ENCODE peak calls at places on chromosomes 16 and 17, in four cellular contexts. F is HepG2, K is K562, U is H1. E is an unnamed sample.
A peak's percentile ranks its signal among the peaks of the same experiment; 100 is the strongest.

GRCh38 chr17:61364463-61364846 is 35.2 kb upstream of the TBX2 start:
- DNase-seq in K (no peak), U (no peak), F (peak; percentile 23), E (no peak)

GRCh38 chr17:39677581-39678339 is 9.5 kb downstream of the PNMT start:
- DNase-seq in F (no peak), K (no peak), U (no peak), E (no peak)

GRCh38 chr17:81516439-81516838 is 3.8 kb upstream of the ACTG1 start:
- DNase-seq in U (no peak), F (no peak), K (no peak), E (no peak)

GRCh38 chr16:31868701-31869167 is 4.9 kb upstream of the ZNF267 start:
- DNase-seq in K (peak; percentile 66), F (peak; percentile 76), U (peak; percentile 80), E (no peak)

GRCh38 chr16:2499890-2500633 is 13.7 kb upstream of the ATP6V0C start:
- DNase-seq in K (no peak), U (no peak), F (no peak), E (no peak)

GRCh38 chr16:19188406-19188805 is 20.4 kb downstream of the SYT17 start:
- DNase-seq in F (no peak), K (no peak), U (no peak), E (no peak)

GRCh38 chr16:18937390-18937789 is 11.2 kb upstream of the SMG1 start:
- DNase-seq in F (no peak), K (no peak), U (no peak), E (no peak)

GRCh38 chr17:1413281-1413791 is 13.3 kb upstream of the YWHAE start:
- DNase-seq in K (peak; percentile 25), F (peak; percentile 77), U (no peak), E (no peak)

GRCh38 chr17:75894049-75894742 is 2.6 kb downstream of the TRIM65 start:
- DNase-seq in K (no peak), U (no peak), F (peak; percentile 65), E (no peak)

GRCh38 chr16:22937169-22937568 is 123.2 kb downstream of the HS3ST2 start:
- DNase-seq in F (no peak), U (no peak), K (no peak), E (no peak)

GRCh38 chr17:34569591-34569990 is 9.8 kb upstream of the TMEM132E start:
- DNase-seq in F (no peak), K (no peak), U (no peak), E (no peak)

GRCh38 chr16:5349661-5350060 is 252.1 kb upstream of the EEF2KMT start:
- DNase-seq in F (no peak), U (no peak), K (no peak), E (no peak)

GRCh38 chr17:30567231-30568116 is 90.3 kb downstream of the GOSR1 start:
- DNase-seq in F (no peak), K (no peak), U (no peak), E (no peak)

GRCh38 chr17:69523252-69523861 is 108.9 kb downstream of the MAP2K6 start:
- DNase-seq in U (no peak), K (peak; percentile 14), F (peak; percentile 58), E (peak; percentile 55)

GRCh38 chr16:59632266-59632855 is 898.2 kb upstream of the GOT2 start:
- DNase-seq in U (no peak), F (no peak), K (no peak), E (no peak)

GRCh38 chr16:85209526-85210121 is 97.4 kb upstream of the CIBAR2 start:
- DNase-seq in K (no peak), U (no peak), F (peak; percentile 34), E (no peak)

GRCh38 chr17:15398291-15398690 is 56.9 kb upstream of the TEKT3 start:
- DNase-seq in F (no peak), K (no peak), U (no peak), E (no peak)

GRCh38 chr16:47732122-47732805 is 271.1 kb downstream of the PHKB start:
- DNase-seq in K (no peak), F (no peak), U (no peak), E (no peak)

GRCh38 chr17:55286681-55287589 is 22.2 kb downstream of the HLF start:
- DNase-seq in K (no peak), U (no peak), F (peak; percentile 100), E (no peak)

GRCh38 chr17:57519199-57519598 is 225.9 kb downstream of the CCDC182 start:
- DNase-seq in F (no peak), U (no peak), K (no peak), E (no peak)

GRCh38 chr16:21088646-21089538 is 61.8 kb downstream of the DNAH3 start:
- DNase-seq in F (no peak), K (no peak), U (no peak), E (no peak)

GRCh38 chr16:70391881-70392481 is 45.3 kb downstream of the DDX19A start:
- DNase-seq in F (no peak), U (no peak), K (no peak), E (no peak)

GRCh38 chr16:86882586-86883280 is 304.4 kb downstream of the FOXL1 start:
- DNase-seq in F (no peak), U (no peak), K (no peak), E (no peak)

GRCh38 chr17:70295732-70296131 is 126.4 kb downstream of the KCNJ2 start:
- DNase-seq in K (no peak), F (no peak), U (no peak), E (no peak)

GRCh38 chr17:913207-913606 is 66.4 kb downstream of the NXN start:
- DNase-seq in U (no peak), F (no peak), K (no peak), E (no peak)

GRCh38 chr16:3058173-3059030 is 7.0 kb upstream of the IL32 start:
- DNase-seq in F (peak; percentile 36), U (peak; percentile 83), K (peak; percentile 68), E (no peak)

GRCh38 chr17:79527286-79527685 is 83.6 kb downstream of the RBFOX3 start:
- DNase-seq in K (no peak), U (no peak), F (no peak), E (no peak)

GRCh38 chr16:57092786-57093301 is 461 bp downstream of the CPNE2 start:
- DNase-seq in F (no peak), U (peak; percentile 81), K (peak; percentile 79), E (no peak)

GRCh38 chr17:61704935-61705449 is 114.0 kb upstream of the NACA2 start:
- DNase-seq in K (no peak), F (no peak), U (no peak), E (no peak)

GRCh38 chr17:82238562-82239201 is 9.8 kb downstream of the SLC16A3 start:
- DNase-seq in U (no peak), K (peak; percentile 72), F (no peak), E (no peak)

GRCh38 chr17:82962163-82962720 is 117.2 kb upstream of the METRNL start:
- DNase-seq in K (no peak), U (no peak), F (no peak), E (no peak)

GRCh38 chr17:57965521-57966160 is 10.4 kb upstream of the CUEDC1 start:
- DNase-seq in F (no peak), K (no peak), U (peak; percentile 52), E (no peak)

GRCh38 chr17:78151514-78152008 is 5.4 kb downstream of the C17orf99 start:
- DNase-seq in U (no peak), F (peak; percentile 70), K (no peak), E (no peak)

GRCh38 chr17:46885956-46886663 is 34.7 kb downstream of the WNT9B start:
- DNase-seq in U (no peak), F (no peak), K (no peak), E (no peak)

GRCh38 chr16:85612191-85612800 is 826 bp upstream of the GSE1 start:
- DNase-seq in F (peak; percentile 91), U (peak; percentile 75), K (no peak), E (no peak)

GRCh38 chr17:64535357-64535756 is 28.6 kb downstream of the CEP95 start:
- DNase-seq in U (no peak), F (no peak), K (no peak), E (no peak)

GRCh38 chr16:67645397-67646121 is 615 bp downstream of the CARMIL2 start:
- DNase-seq in U (no peak), K (no peak), F (no peak), E (no peak)
- TF ChIP-seq ZNF274 in U (no peak), K (no peak), F (no peak), E (no peak)

GRCh38 chr16:89282523-89282922 is 65.0 kb downstream of the ZNF778 start:
- DNase-seq in U (no peak), F (no peak), K (no peak), E (no peak)

GRCh38 chr16:89287777-89288576 is 70.5 kb downstream of the ZNF778 start:
- DNase-seq in F (no peak), K (no peak), U (no peak), E (no peak)

GRCh38 chr16:89283449-89283848 is 65.9 kb downstream of the ZNF778 start:
- DNase-seq in F (no peak), U (no peak), K (no peak), E (no peak)

GRCh38 chr16:89286096-89286495 is 68.6 kb downstream of the ZNF778 start:
- DNase-seq in U (no peak), K (no peak), F (no peak), E (no peak)

DNA sequence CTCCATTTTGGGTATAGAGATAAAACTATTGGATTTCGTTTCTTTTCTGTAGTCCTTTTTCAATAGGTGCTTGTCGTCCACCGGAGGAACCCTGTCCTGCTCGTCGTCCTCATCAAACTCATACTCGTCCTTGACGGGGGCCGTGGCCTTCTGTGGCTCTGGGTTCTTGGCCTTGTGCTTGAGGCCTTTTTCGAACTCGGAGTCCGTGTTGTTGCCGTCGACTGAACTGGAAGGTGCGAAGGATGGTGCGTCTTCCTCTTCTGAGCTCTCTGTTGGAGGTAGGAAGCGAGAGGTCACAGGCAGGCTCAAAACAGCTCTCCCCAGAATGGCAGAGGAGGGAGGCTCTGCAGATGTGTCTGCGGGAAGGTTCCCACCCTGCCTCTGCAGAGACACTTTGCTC is 67.9 kb downstream of the ZNF778 start:
- DNase-seq in U (no peak), F (no peak), K (no peak), E (no peak)
- TF ChIP-seq ATF2 in U (no peak), F (no peak), K (no peak), E (no peak)

GRCh38 chr17:68399638-68400403 is 57.5 kb downstream of the WIPI1 start:
- DNase-seq in U (peak; percentile 41), K (no peak), F (no peak), E (no peak)
- TF ChIP-seq ZNF274 in U (no peak), K (no peak), F (no peak), E (no peak)

GRCh38 chr17:3744032-3744431 is 20.3 kb downstream of the HASPIN start:
- DNase-seq in U (no peak), K (no peak), F (no peak), E (no peak)
- TF ChIP-seq ATF2 in U (no peak), K (no peak), F (no peak), E (no peak)

DNA sequence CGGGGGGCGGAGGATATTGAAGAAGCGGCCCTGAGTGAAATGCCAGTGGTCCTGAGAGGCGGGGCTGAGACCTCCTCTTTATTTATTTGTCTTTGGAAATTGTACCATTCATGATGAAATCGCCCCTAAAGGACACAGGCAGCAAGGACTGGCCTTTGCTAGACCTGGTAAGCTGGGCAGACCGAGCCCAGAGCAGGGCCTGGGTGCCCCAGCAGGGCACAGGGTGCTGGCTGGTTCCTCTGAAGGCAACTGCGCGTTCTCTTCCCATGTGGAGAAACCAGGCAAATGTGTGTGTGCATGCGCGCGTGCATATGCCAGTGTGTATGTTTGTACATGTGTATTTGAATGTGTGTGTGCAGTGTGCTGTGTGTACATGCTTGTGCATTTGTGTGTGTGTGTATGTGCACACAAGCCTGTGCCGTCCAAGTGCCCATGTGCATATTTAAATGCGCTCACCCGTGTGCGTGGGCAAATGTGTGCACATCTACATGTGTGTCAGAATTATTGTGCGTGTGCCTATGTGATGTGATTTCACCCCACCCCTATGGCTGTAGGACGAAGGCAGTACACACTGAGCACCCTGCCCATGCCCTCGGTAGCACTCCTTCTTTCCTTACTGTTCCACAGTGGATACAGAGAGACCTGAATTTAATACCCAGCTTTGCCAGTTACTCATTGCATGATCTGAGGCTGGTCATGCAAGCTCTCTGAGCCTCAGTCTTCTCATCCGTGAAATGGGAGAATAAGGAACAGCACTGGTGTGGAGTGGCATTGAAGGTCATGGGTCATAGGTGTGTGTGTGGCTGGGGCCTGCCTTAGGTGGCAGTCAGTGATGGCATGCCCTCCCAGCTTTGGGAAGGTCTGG is 105.2 kb downstream of the CMIP start:
- DNase-seq in U (no peak), K (no peak), F (no peak), E (no peak)
- TF ChIP-seq ZNF274 in U (no peak), K (no peak), F (no peak), E (no peak)